ENCODE peak calls at places on chromosomes 16 and 17, in six cellular contexts. M is fibroblast of the aortic adventitia, Q is prostate gland, C is upper lobe of right lung, Z is spleen, F is HepG2. L is an unnamed sample.

GRCh38 chr17:20944014-20944905 is 98.6 kb downstream of the USP22 start:
- DNase-seq in M (no peak), Q (peak), C (no peak), Z (no peak), F (peak), L (no peak)

GRCh38 chr17:12457493-12457892 is 208.2 kb upstream of the MYOCD start:
- DNase-seq in M (no peak), Q (no peak), C (no peak), Z (no peak), F (no peak), L (no peak)

GRCh38 chr17:81410852-81411251 is 15.6 kb downstream of the BAHCC1 start:
- DNase-seq in M (no peak), Q (no peak), C (no peak), Z (no peak), F (no peak), L (no peak)

GRCh38 chr17:79563237-79564013 is 47.4 kb downstream of the RBFOX3 start:
- DNase-seq in M (no peak), Q (no peak), C (no peak), Z (peak), F (no peak), L (no peak)

GRCh38 chr17:6894206-6894528 is 62.6 kb upstream of the TEKT1 start:
- DNase-seq in M (peak), Q (no peak), C (no peak), Z (no peak), F (no peak), L (no peak)

GRCh38 chr16:56700195-56700594 is 17.9 kb downstream of the MT1X start:
- DNase-seq in M (no peak), Q (no peak), C (no peak), Z (no peak), F (no peak), L (no peak)

GRCh38 chr16:57444711-57445110 is 2.5 kb downstream of the CIAPIN1 start:
- DNase-seq in M (peak), Q (no peak), C (no peak), Z (no peak), F (no peak), L (no peak)

GRCh38 chr16:58026139-58026704 is 668 bp downstream of the MMP15 start:
- DNase-seq in M (peak), Q (peak), C (peak), Z (peak), F (no peak), L (peak)

GRCh38 chr16:49638696-49639629 is 216.9 kb downstream of the ZNF423 start:
- DNase-seq in M (no peak), Q (no peak), C (no peak), Z (peak), F (no peak), L (no peak)

GRCh38 chr16:66717112-66717675 is 20.7 kb upstream of the CMTM4 start:
- DNase-seq in M (no peak), Q (no peak), C (no peak), Z (no peak), F (peak), L (peak)

GRCh38 chr17:14057591-14057990 is 11.7 kb upstream of the COX10 start:
- DNase-seq in M (peak), Q (no peak), C (no peak), Z (no peak), F (no peak), L (no peak)

GRCh38 chr17:34389343-34389742 is 26.3 kb upstream of the CCL1 start:
- DNase-seq in M (no peak), Q (no peak), C (no peak), Z (no peak), F (no peak), L (no peak)

GRCh38 chr16:75095204-75095621 is 21.4 kb downstream of the LDHD start:
- DNase-seq in M (no peak), Q (no peak), C (no peak), Z (no peak), F (no peak), L (peak)

GRCh38 chr17:1399366-1399678 is 700 bp downstream of the YWHAE start:
- DNase-seq in M (no peak), Q (no peak), C (peak), Z (peak), F (no peak), L (no peak)

GRCh38 chr16:17346441-17346773 is 124.4 kb downstream of the XYLT1 start:
- DNase-seq in M (no peak), Q (no peak), C (no peak), Z (no peak), F (no peak), L (no peak)

GRCh38 chr16:77844801-77845200 is 56.4 kb downstream of the VAT1L start:
- DNase-seq in M (no peak), Q (no peak), C (no peak), Z (no peak), F (no peak), L (no peak)

GRCh38 chr17:17232303-17232621 is 4.7 kb downstream of the FLCN start:
- DNase-seq in M (no peak), Q (no peak), C (no peak), Z (peak), F (no peak), L (no peak)

GRCh38 chr16:89697616-89698331 is 3.7 kb downstream of the SPATA2L start:
- DNase-seq in M (no peak), Q (no peak), C (no peak), Z (peak), F (no peak), L (no peak)

GRCh38 chr17:57408064-57408811 is 151.9 kb downstream of the MSI2 start:
- DNase-seq in M (no peak), Q (peak), C (no peak), Z (no peak), F (peak), L (no peak)

GRCh38 chr17:59513934-59514841 is 51.2 kb upstream of the DHX40 start:
- DNase-seq in M (peak), Q (peak), C (peak), Z (peak), F (peak), L (no peak)

GRCh38 chr17:34756670-34757021 is 177.3 kb downstream of the TMEM132E start:
- DNase-seq in M (no peak), Q (no peak), C (no peak), Z (peak), F (no peak), L (peak)

GRCh38 chr16:24670623-24671454 is 58.6 kb upstream of the TNRC6A start:
- DNase-seq in M (peak), Q (no peak), C (peak), Z (no peak), F (no peak), L (peak)

GRCh38 chr17:57475786-57476185 is 219.5 kb downstream of the MSI2 start:
- DNase-seq in M (no peak), Q (no peak), C (no peak), Z (no peak), F (no peak), L (no peak)

GRCh38 chr16:3810818-3811217 is 69.7 kb downstream of the CREBBP start:
- DNase-seq in M (no peak), Q (no peak), C (no peak), Z (no peak), F (no peak), L (no peak)

GRCh38 chr17:13086142-13086769 is 68.4 kb upstream of the ELAC2 start:
- DNase-seq in M (peak), Q (no peak), C (no peak), Z (no peak), F (no peak), L (no peak)

GRCh38 chr16:1108299-1109252 is 12.5 kb upstream of the C1QTNF8 start:
- DNase-seq in M (peak), Q (peak), C (no peak), Z (no peak), F (no peak), L (no peak)

GRCh38 chr17:48486557-48486956 is 44.3 kb downstream of the HOXB1 start:
- DNase-seq in M (peak), Q (no peak), C (no peak), Z (no peak), F (no peak), L (no peak)

GRCh38 chr17:4858068-4858879 is 25.1 kb downstream of the MINK1 start:
- DNase-seq in M (peak), Q (peak), C (no peak), Z (no peak), F (peak), L (no peak)

GRCh38 chr17:77572851-77573250 is 385.7 kb upstream of the TNRC6C start:
- DNase-seq in M (no peak), Q (no peak), C (peak), Z (peak), F (no peak), L (no peak)

GRCh38 chr16:88920618-88921602 is 54.5 kb upstream of the PABPN1L start:
- DNase-seq in M (peak), Q (peak), C (no peak), Z (peak), F (no peak), L (no peak)

GRCh38 chr16:15485175-15485574 is 50.8 kb downstream of the BMERB1 start:
- DNase-seq in M (no peak), Q (no peak), C (no peak), Z (no peak), F (no peak), L (no peak)

GRCh38 chr16:15482748-15483118 is 48.3 kb downstream of the BMERB1 start:
- DNase-seq in M (no peak), Q (no peak), C (no peak), Z (no peak), F (no peak), L (no peak)

GRCh38 chr16:15483857-15484256 is 49.5 kb downstream of the BMERB1 start:
- DNase-seq in M (no peak), Q (no peak), C (no peak), Z (no peak), F (no peak), L (no peak)

GRCh38 chr16:15484662-15485061 is 50.3 kb downstream of the BMERB1 start:
- DNase-seq in M (no peak), Q (no peak), C (no peak), Z (no peak), F (peak), L (no peak)

GRCh38 chr16:15482068-15482747 is 47.8 kb downstream of the BMERB1 start:
- DNase-seq in M (peak), Q (peak), C (no peak), Z (no peak), F (peak), L (no peak)
- TF ChIP-seq CTCF in M (peak), Q (no peak), C (no peak), Z (no peak), F (peak), L (no peak)

GRCh38 chr17:74795327-74796020 is 19.3 kb upstream of the NAT9 start:
- DNase-seq in M (no peak), Q (no peak), C (no peak), Z (no peak), F (no peak), L (no peak)

GRCh38 chr17:74796211-74796610 is 20.1 kb upstream of the NAT9 start:
- DNase-seq in M (no peak), Q (no peak), C (no peak), Z (no peak), F (no peak), L (no peak)

GRCh38 chr17:74799097-74799496 is 23.0 kb upstream of the NAT9 start:
- DNase-seq in M (no peak), Q (no peak), C (no peak), Z (no peak), F (no peak), L (no peak)

GRCh38 chr17:74798239-74798707 is 22.1 kb upstream of the NAT9 start:
- DNase-seq in M (no peak), Q (no peak), C (no peak), Z (no peak), F (no peak), L (no peak)

GRCh38 chr17:74797824-74798223 is 21.7 kb upstream of the NAT9 start:
- DNase-seq in M (no peak), Q (no peak), C (no peak), Z (no peak), F (no peak), L (no peak)
- TF ChIP-seq CTCF in M (no peak), Q (no peak), C (no peak), Z (no peak), F (no peak), L (no peak)

GRCh38 chr16:86986136-86986535 is 331.1 kb downstream of the C16orf95 start:
- DNase-seq in M (no peak), Q (no peak), C (no peak), Z (no peak), F (no peak), L (no peak)
- TF ChIP-seq CTCF in M (peak), Q (no peak), C (no peak), Z (no peak), F (no peak), L (peak)

DNA sequence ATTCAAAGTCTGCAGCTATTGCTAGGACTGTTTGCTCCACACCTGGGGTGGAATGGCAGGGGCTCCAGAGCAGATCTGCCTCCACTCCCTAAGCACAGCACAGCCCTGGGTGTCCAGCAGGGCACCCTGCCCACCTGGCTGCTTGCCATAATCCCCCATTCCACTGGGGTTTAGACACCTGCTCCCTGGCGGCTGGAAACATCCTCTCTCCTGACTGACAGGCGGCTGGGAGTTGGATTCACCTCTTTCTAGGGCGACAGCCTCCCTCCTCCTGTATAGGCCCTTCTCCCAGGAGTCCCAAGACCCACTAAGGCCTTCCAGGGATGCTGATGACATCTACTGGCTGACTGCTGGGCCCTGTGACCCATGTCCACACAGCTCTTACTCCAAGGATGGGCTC is 18.0 kb downstream of the HDAC5 start:
- DNase-seq in M (no peak), Q (no peak), C (no peak), Z (no peak), F (no peak), L (no peak)
- TF ChIP-seq CTCF in M (no peak), Q (no peak), C (no peak), Z (no peak), F (peak), L (no peak)

DNA sequence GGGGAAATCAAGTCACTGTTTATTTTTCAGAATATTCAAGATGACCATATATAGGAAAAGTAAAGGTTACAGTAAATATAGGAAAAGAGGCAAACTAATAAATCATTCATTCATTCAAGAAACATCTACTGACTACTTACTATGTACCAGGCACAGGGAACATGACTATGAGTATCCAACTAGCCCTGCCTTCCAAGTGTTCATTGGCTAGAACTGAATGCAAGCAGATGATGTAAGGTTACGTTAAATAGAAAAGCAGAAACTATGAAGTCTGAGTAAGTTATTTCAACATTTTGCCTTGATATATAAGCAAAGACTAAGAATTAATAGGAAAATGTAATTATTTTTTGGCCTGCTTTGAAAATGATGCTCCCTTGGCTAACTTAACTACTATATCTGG is 36.7 kb downstream of the SPAG9 start:
- DNase-seq in M (no peak), Q (no peak), C (no peak), Z (no peak), F (no peak), L (no peak)
- TF ChIP-seq CTCF in M (no peak), Q (no peak), C (no peak), Z (no peak), F (no peak), L (no peak)

GRCh38 chr16:12964466-12964865 is 63.1 kb downstream of the SHISA9 start:
- DNase-seq in M (no peak), Q (no peak), C (no peak), Z (no peak), F (no peak), L (no peak)
- TF ChIP-seq CTCF in M (no peak), Q (no peak), C (no peak), Z (no peak), F (no peak), L (no peak)

DNA sequence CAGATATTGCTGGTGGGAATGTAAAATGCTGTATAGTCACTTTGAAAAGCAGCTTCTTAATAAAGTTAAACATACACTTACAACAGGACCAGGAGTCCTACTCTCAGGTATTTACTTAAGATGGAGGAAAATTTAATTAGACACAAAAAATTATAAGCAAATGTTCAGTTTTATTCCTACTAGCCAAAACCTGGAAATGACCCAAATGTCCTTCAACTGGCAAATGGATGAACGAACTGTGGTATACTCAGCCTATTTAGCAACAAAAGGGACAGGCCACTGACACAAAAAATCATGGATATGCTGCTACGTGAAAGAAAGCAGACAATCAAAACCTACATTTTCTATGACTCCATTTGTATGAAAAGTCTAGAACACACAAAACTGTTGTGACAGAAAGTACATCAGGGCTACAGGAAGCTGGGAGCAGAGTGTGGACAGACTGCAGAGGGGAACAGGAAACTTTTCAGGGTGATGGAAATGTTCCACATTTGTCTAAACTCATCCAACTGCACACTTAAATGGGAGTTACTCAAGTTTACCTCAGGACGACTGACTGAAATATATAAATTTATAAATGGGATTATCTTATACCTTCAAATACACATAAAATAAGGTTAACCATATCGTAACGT is 49.3 kb upstream of the MNT start:
- DNase-seq in M (no peak), Q (no peak), C (no peak), Z (no peak), F (no peak), L (no peak)
- TF ChIP-seq CTCF in M (no peak), Q (no peak), C (no peak), Z (no peak), F (no peak), L (no peak)

GRCh38 chr16:70750893-70751467 is 50.0 kb downstream of the VAC14 start:
- DNase-seq in M (peak), Q (no peak), C (peak), Z (no peak), F (no peak), L (no peak)
- TF ChIP-seq CTCF in M (no peak), Q (no peak), C (no peak), Z (no peak), F (no peak), L (no peak)

GRCh38 chr16:85086347-85087291 is 25.7 kb downstream of the CIBAR2 start:
- DNase-seq in M (peak), Q (peak), C (peak), Z (peak), F (peak), L (peak)
- TF ChIP-seq CTCF in M (peak), Q (peak), C (peak), Z (peak), F (peak), L (peak)

GRCh38 chr16:19114359-19115147 is 789 bp downstream of the ITPRIPL2 start:
- DNase-seq in M (peak), Q (peak), C (peak), Z (peak), F (no peak), L (peak)
- TF ChIP-seq CTCF in M (peak), Q (no peak), C (no peak), Z (no peak), F (no peak), L (no peak)